ENCODE peak calls at places on chromosomes 12 and 14, in ten cellular contexts. J, T, Y, X, A, N, Z, R, H and M are unnamed samples.

GRCh38 chr14:69161590-69161989 is 8.7 kb upstream of the DCAF5 start:
- DNase-seq in A (no peak), J (no peak), X (no peak), R (no peak), Y (no peak), T (no peak), N (no peak), H (no peak), Z (no peak), M (no peak)

GRCh38 chr14:72590577-72590976 is 303.3 kb downstream of the DPF3 start:
- DNase-seq in R (no peak), T (no peak), J (no peak), N (no peak), A (no peak), Z (no peak), X (no peak), H (no peak), Y (no peak), M (no peak)

GRCh38 chr14:54674342-54674741 is 107.4 kb downstream of the SAMD4A start:
- DNase-seq in T (no peak), Y (no peak), J (no peak), A (no peak), H (no peak), X (no peak), R (no peak), N (no peak), Z (no peak), M (no peak)

GRCh38 chr12:42091769-42092168 is 52.9 kb downstream of the GXYLT1 start:
- DNase-seq in Y (no peak), X (no peak), R (no peak), N (no peak), T (no peak), H (no peak), J (no peak), A (no peak), Z (no peak), M (no peak)

GRCh38 chr12:12735301-12735700 is 18.1 kb downstream of the CDKN1B start:
- DNase-seq in J (no peak), Y (no peak), A (no peak), Z (no peak), T (no peak), N (peak; percentile 73), R (no peak), H (no peak), X (no peak), M (no peak)

GRCh38 chr14:53670701-53671100 is 285.9 kb downstream of the BMP4 start:
- DNase-seq in T (no peak), Y (peak; percentile 9), J (peak; percentile 11), H (no peak), R (no peak), X (no peak), Z (no peak), N (peak; percentile 73), A (no peak), M (no peak)

GRCh38 chr14:68314642-68315041 is 478.2 kb downstream of the ZFP36L1 start:
- DNase-seq in T (no peak), J (no peak), Z (no peak), R (no peak), A (no peak), X (no peak), N (no peak), H (no peak), Y (no peak), M (no peak)

GRCh38 chr12:124496584-124496983 is 70.8 kb downstream of the NCOR2 start:
- DNase-seq in H (no peak), T (no peak), Z (no peak), Y (peak; percentile 80), R (no peak), N (no peak), J (no peak), A (no peak), X (no peak), M (peak; percentile 51)

GRCh38 chr14:94051115-94051514 is 25.0 kb downstream of the OTUB2 start:
- DNase-seq in N (no peak), A (no peak), H (no peak), T (no peak), Z (peak; percentile 56), X (no peak), R (no peak), Y (peak; percentile 50), J (no peak), M (peak; percentile 35)

GRCh38 chr12:95259368-95259767 is 41.8 kb downstream of the VEZT start:
- DNase-seq in N (no peak), Z (no peak), Y (no peak), J (no peak), A (no peak), H (no peak), R (no peak), X (no peak), T (no peak), M (no peak)

GRCh38 chr12:104909761-104910160 is 48.3 kb downstream of the SLC41A2 start:
- DNase-seq in A (no peak), J (no peak), R (no peak), H (no peak), N (peak; percentile 12), Y (peak; percentile 41), Z (no peak), T (no peak), X (no peak), M (no peak)

GRCh38 chr12:130870442-130871285 is 1.2 kb upstream of the RAN start:
- DNase-seq in A (peak; percentile 46), N (peak; percentile 67), X (peak; percentile 87), T (peak; percentile 39), H (peak; percentile 69), Z (peak; percentile 60), J (no peak), Y (peak; percentile 88), R (peak; percentile 71), M (peak; percentile 44)

GRCh38 chr12:63041601-63042000 is 106.7 kb upstream of the PPM1H start:
- DNase-seq in H (no peak), R (no peak), X (no peak), A (no peak), Z (no peak), N (no peak), J (no peak), T (no peak), Y (no peak), M (no peak)

GRCh38 chr14:61559641-61560201 is 135.6 kb upstream of the HIF1A start:
- DNase-seq in Z (no peak), Y (no peak), A (peak; percentile 72), N (no peak), T (no peak), X (peak; percentile 90), H (no peak), J (no peak), R (no peak), M (no peak)

GRCh38 chr12:8871067-8871466 is 43.2 kb upstream of the PHC1 start:
- DNase-seq in J (no peak), A (no peak), H (no peak), T (no peak), R (no peak), N (no peak), X (no peak), Y (no peak), Z (no peak), M (no peak)

GRCh38 chr12:126727218-126727601 is 1539.8 kb upstream of the TMEM132C start:
- DNase-seq in T (no peak), R (no peak), H (no peak), Z (no peak), N (no peak), Y (no peak), A (no peak), J (no peak), X (no peak), M (no peak)

GRCh38 chr12:113568021-113568420 is 96.3 kb upstream of the LHX5 start:
- DNase-seq in R (no peak), Z (no peak), H (no peak), N (no peak), A (no peak), Y (no peak), T (no peak), X (no peak), J (no peak), M (no peak)

GRCh38 chr12:131770120-131770519 is 58.1 kb upstream of the MMP17 start:
- DNase-seq in Z (no peak), H (no peak), N (no peak), T (no peak), R (no peak), X (no peak), Y (no peak), A (no peak), J (no peak), M (no peak)

GRCh38 chr12:52663420-52663819 is 11.4 kb upstream of the KRT2 start:
- DNase-seq in Z (no peak), Y (no peak), A (no peak), N (no peak), J (no peak), T (no peak), X (no peak), R (no peak), H (no peak), M (no peak)

GRCh38 chr14:95507174-95507573 is 9.3 kb downstream of the SYNE3 start:
- DNase-seq in N (peak; percentile 97), H (no peak), T (no peak), Y (peak; percentile 93), R (no peak), J (peak; percentile 60), X (no peak), Z (peak; percentile 53), A (peak; percentile 46), M (peak; percentile 25)

GRCh38 chr14:51504626-51505025 is 147.1 kb upstream of the FRMD6 start:
- DNase-seq in H (no peak), T (no peak), Z (no peak), J (no peak), A (no peak), N (no peak), X (no peak), R (no peak), Y (no peak), M (no peak)

GRCh38 chr14:75273272-75274044 is 5.2 kb upstream of the FOS start:
- DNase-seq in T (no peak), H (no peak), N (peak; percentile 69), Z (peak; percentile 26), X (no peak), J (no peak), A (no peak), Y (peak; percentile 59), R (no peak), M (no peak)

GRCh38 chr14:61640158-61640833 is 55.0 kb upstream of the HIF1A start:
- DNase-seq in H (no peak), Z (no peak), J (no peak), Y (no peak), X (no peak), N (no peak), A (no peak), T (no peak), R (no peak), M (no peak)

GRCh38 chr14:101351769-101352168 is 209.5 kb upstream of the DIO3 start:
- DNase-seq in X (no peak), H (no peak), Y (no peak), J (no peak), R (no peak), A (no peak), N (no peak), T (no peak), Z (no peak), M (no peak)